ENCODE peak calls at places on chromosomes 1 and 21, in five cellular contexts. R, Q, N, L and V are unnamed samples.

GRCh38 chr1:205774277-205775014 is 836 bp downstream of the RAB29 start:
- DNase-seq in R (no peak), Q (no peak), N (peak), L (peak), V (peak)

GRCh38 chr1:97739596-97740103 is 181.2 kb downstream of the DPYD start:
- DNase-seq in R (no peak), Q (no peak), N (no peak), L (peak), V (no peak)

GRCh38 chr1:36557041-36558000 is 74.6 kb upstream of the CSF3R start:
- DNase-seq in R (no peak), Q (no peak), N (no peak), L (no peak), V (no peak)

GRCh38 chr1:245598524-245599310 is 443.9 kb downstream of the KIF26B start:
- DNase-seq in R (no peak), Q (peak), N (peak), L (no peak), V (peak)

GRCh38 chr1:20481158-20481617 is 4.8 kb downstream of the CAMK2N1 start:
- DNase-seq in R (no peak), Q (no peak), N (no peak), L (peak), V (no peak)

GRCh38 chr1:204929487-204930185 is 59.0 kb downstream of the NFASC start:
- DNase-seq in R (no peak), Q (no peak), N (no peak), L (no peak), V (no peak)

GRCh38 chr21:16533692-16534407 is 804.1 kb downstream of the USP25 start:
- DNase-seq in R (no peak), Q (no peak), N (peak), L (no peak), V (no peak)

GRCh38 chr1:116489231-116489697 is 81.6 kb downstream of the CD58 start:
- DNase-seq in R (no peak), Q (no peak), N (peak), L (peak), V (peak)

GRCh38 chr1:169550294-169550693 is 36.0 kb downstream of the F5 start:
- DNase-seq in R (peak), Q (no peak), N (peak), L (peak), V (no peak)

GRCh38 chr1:22841754-22842370 is 130.8 kb downstream of the LACTBL1 start:
- DNase-seq in R (no peak), Q (peak), N (peak), L (no peak), V (peak)

GRCh38 chr1:202018476-202019234 is 8.3 kb downstream of the ELF3 start:
- DNase-seq in R (peak), Q (no peak), N (no peak), L (peak), V (no peak)

GRCh38 chr21:39610705-39611104 is 2.0 kb upstream of the B3GALT5 start:
- DNase-seq in R (no peak), Q (no peak), N (no peak), L (peak), V (peak)

GRCh38 chr1:10751561-10752085 is 44.8 kb downstream of the CASZ1 start:
- DNase-seq in R (no peak), Q (no peak), N (no peak), L (no peak), V (no peak)

GRCh38 chr1:6301526-6301925 is 40.6 kb upstream of the GPR153 start:
- DNase-seq in R (no peak), Q (no peak), N (no peak), L (no peak), V (peak)

GRCh38 chr1:21903638-21904474 is 33.3 kb downstream of the HSPG2 start:
- DNase-seq in R (no peak), Q (no peak), N (peak), L (no peak), V (no peak)

GRCh38 chr1:36594041-36594440 is 111.3 kb upstream of the CSF3R start:
- DNase-seq in R (no peak), Q (no peak), N (no peak), L (no peak), V (no peak)

GRCh38 chr1:42765832-42766722 is 751 bp downstream of the P3H1 start:
- DNase-seq in R (peak), Q (peak), N (peak), L (peak), V (peak)

GRCh38 chr1:108016451-108016920 is 51.5 kb upstream of the VAV3 start:
- DNase-seq in R (peak), Q (no peak), N (peak), L (peak), V (peak)

GRCh38 chr1:88773540-88774150 is 89.6 kb downstream of the PKN2 start:
- DNase-seq in R (peak), Q (no peak), N (peak), L (peak), V (no peak)

GRCh38 chr1:37167479-37167878 is 133.2 kb upstream of the GRIK3 start:
- DNase-seq in R (no peak), Q (no peak), N (no peak), L (no peak), V (no peak)

GRCh38 chr1:243294723-243295121 is 38.9 kb downstream of the SDCCAG8 start:
- DNase-seq in R (peak), Q (no peak), N (no peak), L (peak), V (no peak)

GRCh38 chr1:164969256-164969655 is 387.3 kb downstream of the LMX1A start:
- DNase-seq in R (no peak), Q (no peak), N (no peak), L (no peak), V (no peak)

GRCh38 chr1:187952446-187952845 is 1123.7 kb downstream of the PLA2G4A start:
- DNase-seq in R (peak), Q (no peak), N (no peak), L (no peak), V (no peak)

GRCh38 chr1:225972344-225973152 is 26.6 kb downstream of the SDE2 start:
- DNase-seq in R (no peak), Q (no peak), N (no peak), L (no peak), V (no peak)

GRCh38 chr1:235910357-235911299 is 43.9 kb upstream of the LYST start:
- DNase-seq in R (peak), Q (no peak), N (peak), L (peak), V (peak)

GRCh38 chr1:85502171-85502570 is 37.2 kb upstream of the DDAH1 start:
- DNase-seq in R (no peak), Q (no peak), N (no peak), L (no peak), V (no peak)

GRCh38 chr1:200905411-200906052 is 10.8 kb downstream of the INAVA start:
- DNase-seq in R (peak), Q (no peak), N (no peak), L (peak), V (no peak)

GRCh38 chr1:193411771-193412170 is 225.4 kb upstream of the B3GALT2 start:
- DNase-seq in R (no peak), Q (no peak), N (no peak), L (no peak), V (no peak)

GRCh38 chr1:8259498-8260290 is 58.2 kb upstream of the SLC45A1 start:
- DNase-seq in R (peak), Q (no peak), N (peak), L (peak), V (peak)

GRCh38 chr1:227335587-227336020 is 17.3 kb upstream of the CDC42BPA start:
- DNase-seq in R (no peak), Q (no peak), N (no peak), L (no peak), V (no peak)

GRCh38 chr1:167551359-167551758 is 2.2 kb downstream of the CREG1 start:
- DNase-seq in R (no peak), Q (no peak), N (no peak), L (no peak), V (no peak)

GRCh38 chr1:38244218-38244617 is 197.6 kb upstream of the POU3F1 start:
- DNase-seq in R (no peak), Q (no peak), N (no peak), L (no peak), V (no peak)

GRCh38 chr21:38858429-38859205 is 52.9 kb downstream of the ETS2 start:
- DNase-seq in R (no peak), Q (no peak), N (no peak), L (no peak), V (no peak)